ENCODE peak calls at places on chromosomes 16 and 17, in six cellular contexts. A, O, U, B, K and P are unnamed samples.

GRCh38 chr17:80414803-80415625 is at the start of gene ENDOV:
- DNase-seq in B (peak), U (peak), O (peak), K (peak), A (peak), P (peak)

GRCh38 chr16:28217326-28217725 is 5.6 kb upstream of the XPO6 start:
- DNase-seq in U (no peak), O (no peak), B (no peak), K (peak), A (no peak), P (no peak)

GRCh38 chr16:14489460-14489859 is 140.6 kb downstream of the PARN start:
- DNase-seq in A (no peak), U (no peak), K (no peak), B (no peak), O (peak), P (no peak)

GRCh38 chr16:48559462-48560211 is 50.3 kb downstream of the N4BP1 start:
- DNase-seq in O (no peak), K (no peak), A (no peak), B (no peak), U (no peak), P (no peak)

GRCh38 chr16:3458278-3458851 is 14.9 kb downstream of the NAA60 start:
- DNase-seq in A (peak), O (no peak), K (peak), U (no peak), B (no peak), P (no peak)

GRCh38 chr16:50945136-50945535 is 203.2 kb downstream of the CYLD start:
- DNase-seq in U (no peak), B (no peak), K (no peak), A (no peak), O (peak), P (no peak)

GRCh38 chr17:74972107-74972972 is at the start of gene HID1:
- DNase-seq in A (peak), O (peak), B (peak), K (no peak), U (peak), P (no peak)

GRCh38 chr17:57552114-57552601 is 192.9 kb downstream of the CCDC182 start:
- DNase-seq in K (peak), O (peak), B (no peak), A (peak), U (no peak), P (peak)

GRCh38 chr17:65530985-65531507 is 30.4 kb downstream of the AXIN2 start:
- DNase-seq in O (no peak), A (no peak), B (no peak), U (no peak), K (peak), P (no peak)

GRCh38 chr17:28710948-28711722 is 553 bp downstream of the PROCA1 start:
- DNase-seq in U (peak), K (peak), A (peak), B (peak), O (no peak), P (no peak)

GRCh38 chr16:11768850-11769249 is 26.2 kb upstream of the TXNDC11 start:
- DNase-seq in A (peak), K (no peak), B (no peak), U (no peak), O (no peak), P (peak)

GRCh38 chr17:1042486-1042885 is 45.6 kb downstream of the TIMM22 start:
- DNase-seq in B (no peak), K (no peak), U (no peak), A (no peak), O (no peak), P (no peak)

GRCh38 chr16:84827897-84828296 is 8.1 kb downstream of the CRISPLD2 start:
- DNase-seq in B (no peak), A (no peak), O (no peak), K (no peak), U (no peak), P (no peak)

GRCh38 chr16:54493076-54493475 is 206.5 kb upstream of the IRX3 start:
- DNase-seq in O (no peak), A (no peak), K (peak), B (no peak), U (no peak), P (no peak)

GRCh38 chr16:2035431-2036199 is 8.9 kb downstream of the NHERF2 start:
- DNase-seq in O (no peak), A (no peak), K (peak), U (peak), B (peak), P (no peak)

GRCh38 chr16:324451-325334 is 27.8 kb downstream of the AXIN1 start:
- DNase-seq in B (peak), K (no peak), O (no peak), A (peak), U (no peak), P (no peak)

GRCh38 chr17:35002876-35003551 is 22.7 kb downstream of the LIG3 start:
- DNase-seq in U (peak), K (peak), A (no peak), B (peak), O (no peak), P (no peak)

GRCh38 chr16:50313596-50314483 is 47.5 kb downstream of the ADCY7 start:
- DNase-seq in K (peak), B (peak), U (peak), O (no peak), A (no peak), P (no peak)

GRCh38 chr17:70808596-70808995 is 639.3 kb downstream of the KCNJ2 start:
- DNase-seq in B (no peak), A (no peak), U (no peak), K (peak), O (no peak), P (no peak)

GRCh38 chr17:29369831-29370735 is 20.1 kb upstream of the TAOK1 start:
- DNase-seq in O (peak), U (peak), A (peak), K (peak), B (peak), P (no peak)

GRCh38 chr16:25434061-25434460 is 176.4 kb upstream of the ZKSCAN2 start:
- DNase-seq in O (no peak), A (no peak), K (no peak), U (no peak), B (no peak), P (no peak)

GRCh38 chr17:22703786-22704441 is 1011.6 kb downstream of the KCNJ18 start:
- DNase-seq in O (no peak), U (no peak), B (no peak), K (no peak), A (no peak), P (no peak)

GRCh38 chr17:3610523-3610922 is 1.3 kb upstream of the TRPV1 start:
- DNase-seq in B (no peak), U (no peak), K (no peak), O (no peak), A (no peak), P (no peak)

GRCh38 chr16:66798162-66798561 is 3.2 kb downstream of the TERB1 start:
- DNase-seq in O (no peak), U (no peak), B (no peak), A (no peak), K (peak), P (no peak)

GRCh38 chr16:88390265-88390664 is 7.5 kb downstream of the ZNF469 start:
- DNase-seq in O (no peak), U (no peak), B (no peak), K (no peak), A (no peak), P (no peak)

GRCh38 chr16:21001262-21001661 is 100.7 kb downstream of the LYRM1 start:
- DNase-seq in K (peak), O (peak), A (no peak), U (no peak), B (no peak), P (no peak)

DNA sequence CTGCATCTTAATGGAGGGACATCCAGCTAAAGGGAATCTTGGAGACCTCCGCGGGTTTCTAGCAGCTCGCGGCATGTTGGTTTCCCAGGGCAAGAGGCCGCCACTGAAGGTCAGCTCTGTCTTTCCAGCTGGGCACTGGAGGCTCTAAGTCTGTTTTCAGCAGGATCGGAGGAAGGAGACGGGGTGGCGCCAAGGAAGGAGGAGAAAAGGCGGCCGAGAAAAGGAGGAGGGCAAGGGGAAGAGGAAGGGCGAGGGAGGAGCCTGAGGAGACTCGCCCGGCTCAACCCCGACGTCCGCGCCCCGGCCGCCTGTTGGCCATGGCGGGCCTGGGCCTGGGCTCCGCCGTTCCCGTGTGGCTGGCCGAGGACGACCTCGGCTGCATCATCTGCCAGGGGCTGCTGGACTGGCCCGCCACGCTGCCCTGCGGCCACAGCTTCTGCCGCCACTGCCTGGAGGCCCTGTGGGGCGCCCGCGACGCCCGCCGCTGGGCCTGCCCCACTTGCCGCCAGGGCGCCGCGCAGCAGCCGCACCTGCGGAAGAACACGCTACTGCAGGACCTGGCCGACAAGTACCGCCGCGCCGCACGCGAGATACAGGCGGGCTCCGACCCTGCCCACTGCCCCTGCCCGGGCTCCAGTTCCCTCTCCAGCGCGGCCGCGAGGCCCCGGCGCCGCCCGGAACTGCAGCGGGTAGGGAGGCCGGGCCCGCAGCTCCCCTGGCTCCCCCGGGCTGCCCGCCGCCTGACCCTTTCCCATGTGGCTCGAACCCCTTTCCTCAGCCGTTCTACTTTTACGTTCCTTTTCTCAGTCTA is at the start of gene RNF135:
- DNase-seq in A (peak), B (peak), U (peak), O (no peak), K (peak), P (no peak)
- H3K4me3 ChIP-seq in A (peak), B (peak), U (peak), O (no peak), K (peak), P (peak)

DNA sequence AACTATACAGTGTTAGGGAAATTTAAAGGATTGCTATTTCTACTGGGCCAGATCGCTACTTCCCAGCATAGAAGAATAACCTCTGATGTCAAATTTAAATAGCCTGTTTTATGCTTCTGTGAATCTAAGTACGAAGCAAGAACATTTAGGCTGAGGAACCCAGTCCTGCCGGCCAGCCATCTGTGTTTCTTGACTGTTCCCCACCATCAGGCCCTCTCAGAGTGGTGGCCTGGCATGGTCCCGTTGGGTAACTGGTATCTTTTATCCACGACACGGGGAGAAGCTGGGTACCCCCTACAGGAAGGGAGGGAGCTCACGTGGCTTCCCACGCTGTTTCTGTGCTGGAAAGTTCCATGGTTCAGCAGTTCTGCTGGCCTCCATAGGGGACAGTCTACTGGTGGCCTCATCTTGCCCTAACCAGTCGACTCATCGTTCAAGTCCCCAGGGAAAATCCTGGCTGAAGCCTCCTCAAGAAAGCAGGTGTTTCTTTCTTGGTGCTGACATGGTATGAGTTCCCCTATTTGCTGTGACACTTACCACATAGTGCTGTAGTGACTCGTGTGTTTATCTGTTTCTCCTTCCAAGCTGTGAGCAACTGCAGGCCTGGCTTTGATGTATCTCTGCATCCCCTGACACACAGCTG is 201.7 kb upstream of the NLRP1 start:
- DNase-seq in U (no peak), K (peak), B (no peak), A (peak), O (peak), P (peak)
- TF ChIP-seq CTCF in U (no peak), K (peak), B (no peak), A (no peak), O (peak), P (peak)

DNA sequence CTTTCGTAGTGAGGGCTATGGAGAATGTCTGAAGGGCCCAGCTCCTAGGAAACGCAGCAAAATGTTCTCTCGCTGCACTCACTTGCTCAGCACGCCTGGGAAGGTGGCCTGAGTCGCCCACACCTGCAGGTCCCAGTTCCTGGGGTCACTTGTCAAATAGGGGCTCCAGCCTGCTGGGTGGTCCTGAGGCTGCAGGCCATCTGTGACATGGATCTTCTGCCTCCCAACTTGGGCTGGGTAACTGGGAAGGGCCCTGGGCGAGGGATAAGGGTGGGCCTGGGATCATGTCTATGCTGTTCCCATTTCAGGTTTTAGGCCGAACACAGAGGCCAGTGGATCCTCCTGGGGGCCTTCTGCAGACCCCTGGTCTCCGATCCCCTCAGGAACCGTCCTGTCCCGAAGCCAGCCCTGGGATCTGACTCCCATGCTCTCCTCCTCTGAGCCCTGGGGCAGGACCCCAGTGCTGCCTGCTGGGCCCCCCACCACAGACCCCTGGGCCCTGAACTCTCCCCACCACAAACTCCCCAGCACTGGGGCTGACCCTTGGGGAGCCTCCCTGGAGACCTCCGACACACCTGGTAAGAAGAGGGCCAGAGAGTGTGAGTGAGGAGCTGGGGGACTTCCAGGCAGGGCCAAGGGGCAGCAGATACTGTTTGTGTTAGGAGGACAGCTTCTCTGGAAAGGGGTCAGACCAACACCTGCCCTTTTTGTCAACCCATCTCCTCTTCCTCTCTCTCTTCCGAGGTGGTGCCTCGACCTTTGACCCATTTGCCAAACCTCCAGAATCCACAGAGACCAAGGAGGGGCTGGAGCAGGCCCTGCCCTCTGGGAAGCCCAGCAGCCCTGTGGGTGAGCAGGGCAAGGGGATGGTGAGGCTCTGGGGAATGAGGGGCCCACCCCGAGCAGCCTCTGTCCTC is 6.2 kb upstream of the SPATA20 start:
- DNase-seq in U (no peak), A (no peak), K (no peak), B (no peak), O (no peak), P (no peak)
- H3K4me3 ChIP-seq in U (peak), A (no peak), K (no peak), B (peak), O (no peak), P (no peak)

DNA sequence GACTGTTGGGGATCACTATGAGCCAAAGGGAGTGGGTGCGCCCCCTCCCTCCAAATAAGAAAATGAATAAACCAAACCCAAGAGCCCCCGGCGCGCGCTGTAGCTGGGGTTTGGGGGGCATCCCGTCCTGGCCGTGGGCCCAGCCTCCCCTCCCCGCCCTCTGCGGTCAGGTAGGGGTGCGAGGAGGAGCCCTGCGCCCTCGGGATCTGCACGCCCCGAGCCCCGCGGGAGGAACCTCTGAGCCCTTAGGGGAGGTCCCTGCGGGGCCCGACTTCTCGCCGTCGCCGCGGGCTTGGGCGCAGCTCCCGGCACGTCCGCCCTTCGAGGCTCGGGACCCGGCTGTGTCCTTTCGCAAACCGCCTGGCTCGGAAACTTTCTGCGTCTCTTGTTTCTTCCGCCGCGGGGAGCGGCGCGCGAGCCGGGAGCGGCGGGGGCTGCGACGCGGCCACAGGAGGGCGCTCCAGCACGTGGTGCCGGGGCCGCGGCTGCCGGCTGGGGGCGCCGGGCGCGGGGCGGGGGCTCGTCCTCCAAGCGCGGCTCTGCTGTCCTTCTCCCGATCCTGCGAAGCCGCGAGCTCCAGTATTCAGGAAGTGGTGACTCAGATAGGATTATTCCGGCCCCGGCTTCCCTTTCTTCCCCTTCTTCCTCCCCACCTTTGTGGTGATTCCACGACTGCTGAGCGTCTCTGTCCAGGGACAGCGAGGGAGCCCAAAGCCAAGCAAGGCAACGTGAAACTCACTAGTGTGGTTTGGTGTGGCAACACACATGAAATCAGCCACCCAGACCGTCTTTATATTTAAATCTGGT is 1.6 kb downstream of the PITPNC1 start:
- DNase-seq in U (peak), K (peak), A (peak), B (peak), O (peak), P (no peak)
- TF ChIP-seq CTCF in U (peak), K (peak), A (peak), B (peak), O (peak), P (peak)

GRCh38 chr17:83105512-83105911 is 26.1 kb downstream of the METRNL start:
- DNase-seq in U (no peak), K (no peak), B (no peak), A (no peak), O (no peak), P (no peak)

GRCh38 chr17:83101805-83102480 is 22.5 kb downstream of the METRNL start:
- DNase-seq in U (peak), K (no peak), A (no peak), O (no peak), B (no peak), P (no peak)

GRCh38 chr17:83104577-83105505 is 25.4 kb downstream of the METRNL start:
- DNase-seq in U (no peak), O (no peak), K (no peak), B (no peak), A (no peak), P (no peak)

GRCh38 chr17:83103200-83103937 is 24.0 kb downstream of the METRNL start:
- DNase-seq in B (no peak), K (no peak), U (peak), A (no peak), O (no peak), P (no peak)

GRCh38 chr17:83103938-83104311 is 24.5 kb downstream of the METRNL start:
- DNase-seq in K (no peak), O (no peak), U (no peak), A (no peak), B (no peak), P (no peak)
- H3K4me3 ChIP-seq in K (no peak), O (no peak), U (no peak), A (no peak), B (no peak), P (no peak)

GRCh38 chr17:51121620-51122472 is 1.2 kb upstream of the SPAG9 start:
- DNase-seq in U (peak), B (peak), O (peak), K (peak), A (peak), P (peak)
- TF ChIP-seq CTCF in U (no peak), B (no peak), O (no peak), K (no peak), A (no peak), P (no peak)

GRCh38 chr17:47280072-47280811 is 26.6 kb downstream of the ITGB3 start:
- DNase-seq in K (peak), A (no peak), O (peak), U (no peak), B (no peak), P (no peak)
- H3K4me3 ChIP-seq in K (no peak), A (no peak), O (no peak), U (no peak), B (no peak), P (no peak)

GRCh38 chr17:7403902-7404736 is at the start of gene TMEM256:
- DNase-seq in O (peak), U (peak), A (peak), B (peak), K (peak), P (peak)
- TF ChIP-seq CTCF in O (no peak), U (no peak), A (no peak), B (no peak), K (no peak), P (no peak)